ENCODE peak calls at places on chromosomes 5 and 9, in ten cellular contexts. X is OCI-M1; V is smooth muscle cell of the brain vasculature; J is RCC 7860; Z is KG1; O is RPMI7951; Q is nephron progenitor cell; P is progenitor cell of endocrine pancreas; W is cardiac fibroblast; L is stimulated activated CD4-positive, alpha-beta T cell treated with anti-CD3 and anti-CD28 coated beads, Interleukin-12 subunit alpha, Interleukin-12 subunit beta, amount 100 ng/mL, for 4 hours. N is an unnamed sample.

GRCh38 chr5:1065143-1065750 is 46.6 kb downstream of the SLC12A7 start:
- DNase-seq in O (no peak), W (no peak), X (no peak), V (no peak), L (no peak), P (no peak), Z (no peak), J (no peak), Q (no peak), N (no peak)

GRCh38 chr5:139271201-139272027 is 22.1 kb upstream of the MATR3 start:
- DNase-seq in J (peak; percentile 83), V (no peak), W (peak; percentile 93), O (peak; percentile 86), P (no peak), Q (no peak), X (peak; percentile 66), Z (no peak), L (no peak), N (peak; percentile 67)

GRCh38 chr5:84131372-84131771 is 253.3 kb downstream of the EDIL3 start:
- DNase-seq in O (no peak), J (no peak), V (no peak), Z (no peak), W (peak; percentile 24), P (no peak), X (no peak), L (no peak), Q (no peak), N (no peak)

GRCh38 chr9:18478517-18479361 is 4.8 kb downstream of the ADAMTSL1 start:
- DNase-seq in Z (no peak), W (peak; percentile 50), P (no peak), Q (no peak), V (no peak), X (no peak), O (peak; percentile 87), J (peak; percentile 87), L (no peak), N (no peak)

GRCh38 chr9:764105-764524 is 77.4 kb upstream of the DMRT1 start:
- DNase-seq in P (peak; percentile 40), X (peak; percentile 72), V (peak; percentile 17), L (no peak), O (peak; percentile 89), Q (peak; percentile 45), Z (peak; percentile 30), J (peak; percentile 88), W (peak; percentile 81), N (peak; percentile 100)

GRCh38 chr5:179697108-179697507 is 1.7 kb upstream of the CANX start:
- DNase-seq in P (no peak), Z (no peak), W (no peak), J (no peak), L (no peak), O (no peak), V (no peak), X (no peak), Q (no peak), N (no peak)

GRCh38 chr5:72065751-72066255 is 41.5 kb upstream of the MAP1B start:
- DNase-seq in Z (no peak), W (peak; percentile 32), J (no peak), O (no peak), X (no peak), L (no peak), P (peak; percentile 17), V (no peak), Q (peak; percentile 67), N (no peak)

GRCh38 chr9:121399883-121400607 is 30.0 kb upstream of the STOM start:
- DNase-seq in W (peak; percentile 88), V (peak; percentile 57), O (peak; percentile 67), L (no peak), P (no peak), Z (peak; percentile 40), J (peak; percentile 71), X (peak; percentile 83), Q (peak; percentile 12), N (peak; percentile 80)

GRCh38 chr9:77977210-77977611 is 54.4 kb downstream of the GNAQ start:
- DNase-seq in O (peak; percentile 81), J (peak; percentile 35), Q (peak; percentile 18), W (peak; percentile 87), V (peak; percentile 67), P (no peak), Z (no peak), L (peak; percentile 20), X (peak; percentile 91), N (peak; percentile 85)

GRCh38 chr5:74575741-74576538 is 64.6 kb downstream of the ENC1 start:
- DNase-seq in P (no peak), W (peak; percentile 60), Z (no peak), Q (no peak), L (peak; percentile 7), V (no peak), X (no peak), J (peak; percentile 86), O (peak; percentile 83), N (no peak)

GRCh38 chr9:105132576-105132975 is 111.9 kb upstream of the SLC44A1 start:
- DNase-seq in Q (no peak), O (peak; percentile 90), P (no peak), L (no peak), J (peak; percentile 99), X (no peak), V (no peak), W (peak; percentile 51), Z (no peak), N (no peak)

GRCh38 chr9:119902611-119903010 is 533.4 kb upstream of the BRINP1 start:
- DNase-seq in X (no peak), V (no peak), Q (no peak), L (no peak), P (no peak), J (no peak), W (no peak), Z (no peak), O (no peak), N (no peak)

GRCh38 chr5:81779125-81779934 is 28.4 kb upstream of the SSBP2 start:
- DNase-seq in X (peak; percentile 93), J (no peak), Q (no peak), O (peak; percentile 61), P (no peak), Z (peak; percentile 71), W (peak; percentile 43), L (peak; percentile 6), V (no peak), N (peak; percentile 68)

GRCh38 chr9:77817590-77818311 is 169.6 kb upstream of the GNA14 start:
- DNase-seq in Z (no peak), O (no peak), X (no peak), W (no peak), V (no peak), J (no peak), Q (no peak), L (no peak), P (no peak), N (no peak)

GRCh38 chr9:90086076-90086475 is 481.3 kb downstream of the GADD45G start:
- DNase-seq in X (no peak), V (no peak), L (no peak), J (no peak), W (no peak), P (no peak), O (no peak), Z (no peak), Q (no peak), N (no peak)

GRCh38 chr9:113614843-113615648 is 151.5 kb downstream of the RGS3 start:
- DNase-seq in J (no peak), W (peak; percentile 90), Q (no peak), Z (no peak), X (no peak), P (no peak), V (no peak), L (no peak), O (peak; percentile 86), N (peak; percentile 36)

GRCh38 chr5:113806250-113806649 is 292.8 kb downstream of the YTHDC2 start:
- DNase-seq in V (no peak), Q (no peak), Z (no peak), J (no peak), P (no peak), L (no peak), W (peak; percentile 45), O (peak; percentile 19), X (peak; percentile 46), N (peak; percentile 7)

GRCh38 chr9:91384954-91385353 is 23.2 kb upstream of the AUH start:
- DNase-seq in P (no peak), V (no peak), W (no peak), O (no peak), L (no peak), X (no peak), J (no peak), Q (no peak), Z (no peak), N (no peak)

GRCh38 chr5:132225165-132226032 is 2.3 kb downstream of the P4HA2 start:
- DNase-seq in J (peak; percentile 92), Q (no peak), P (no peak), X (no peak), O (peak; percentile 95), W (peak; percentile 93), L (peak; percentile 36), V (no peak), Z (no peak), N (peak; percentile 17)

GRCh38 chr9:114047717-114048116 is 30.4 kb downstream of the AMBP start:
- DNase-seq in Z (no peak), X (no peak), L (no peak), P (no peak), J (no peak), W (peak; percentile 25), Q (no peak), V (no peak), O (peak; percentile 6), N (peak; percentile 9)

N was measured in NB4.